ENCODE peak calls at places on chromosomes 1 and 21, in five cellular contexts. X is nephron progenitor cell, R is lower lobe of right lung, B is mammary epithelial cell, O is HCT116. Y is an unnamed sample.

GRCh38 chr1:23152966-23153684 is 15.5 kb downstream of the LUZP1 start:
- DNase-seq in X (no peak), R (no peak), B (no peak), O (no peak), Y (no peak)

GRCh38 chr1:201539561-201540404 is 856 bp downstream of the NAV1 start:
- DNase-seq in X (peak; percentile 45), R (peak; percentile 61), B (no peak), O (no peak), Y (peak; percentile 50)

GRCh38 chr1:54117815-54118563 is 34.8 kb downstream of the CDCP2 start:
- DNase-seq in X (no peak), R (no peak), B (peak; percentile 55), O (no peak), Y (peak; percentile 38)

GRCh38 chr1:106523448-106523847 is 533.0 kb upstream of the PRMT6 start:
- DNase-seq in X (no peak), R (no peak), B (no peak), O (no peak), Y (no peak)

GRCh38 chr1:116915182-116915611 is 5.5 kb downstream of the PTGFRN start:
- DNase-seq in X (peak; percentile 13), R (no peak), B (peak; percentile 37), O (no peak), Y (no peak)

GRCh38 chr1:18198240-18198639 is 90.6 kb downstream of the IGSF21 start:
- DNase-seq in X (no peak), R (no peak), B (no peak), O (no peak), Y (no peak)

GRCh38 chr1:42145190-42145716 is 8.0 kb upstream of the GUCA2B start:
- DNase-seq in X (no peak), R (no peak), B (no peak), O (no peak), Y (no peak)

GRCh38 chr1:30768830-30769718 is 11.5 kb upstream of the LAPTM5 start:
- DNase-seq in X (no peak), R (peak; percentile 23), B (no peak), O (no peak), Y (no peak)

GRCh38 chr1:116766616-116767469 is 12.6 kb downstream of the CD2 start:
- DNase-seq in X (no peak), R (no peak), B (no peak), O (no peak), Y (no peak)

GRCh38 chr1:57131701-57132394 is 166.0 kb upstream of the C8B start:
- DNase-seq in X (no peak), R (no peak), B (peak; percentile 70), O (no peak), Y (no peak)

DNA sequence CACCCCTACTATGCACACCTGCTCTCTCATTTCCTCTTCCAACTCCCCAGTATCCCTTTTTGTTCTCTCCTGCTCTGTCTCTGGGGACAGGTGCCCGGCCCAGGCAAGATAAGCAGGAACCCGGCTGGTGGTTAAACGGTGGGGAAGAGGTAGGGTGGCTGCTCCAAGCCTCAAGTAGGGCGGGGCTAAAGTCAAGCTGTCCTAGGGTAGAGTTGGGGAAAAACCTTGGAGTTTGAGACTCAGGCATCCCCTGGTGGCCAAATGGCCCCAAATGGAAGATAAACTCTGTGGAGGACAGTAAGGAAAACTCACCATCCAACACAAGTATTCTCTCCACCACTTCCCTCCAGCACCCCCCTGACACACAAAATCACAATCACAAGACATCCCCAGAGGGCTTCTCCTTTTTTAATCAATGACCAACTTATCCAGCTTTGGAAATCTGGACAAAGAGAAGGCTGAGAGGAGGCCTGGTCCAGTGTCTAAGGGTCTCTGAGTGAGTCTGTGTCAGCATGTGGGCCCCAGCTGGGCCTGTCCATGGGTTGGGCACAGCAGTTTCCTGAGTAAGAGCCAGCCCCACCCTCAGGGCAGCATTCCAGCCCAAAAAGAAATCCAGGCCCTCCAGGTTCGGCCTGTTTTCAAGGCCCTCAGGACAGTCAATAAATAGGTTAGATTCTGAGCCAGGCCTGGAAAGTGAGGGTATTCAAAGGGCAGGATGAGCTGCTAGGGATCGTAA is 9.8 kb downstream of the POMGNT1 start:
- DNase-seq in X (no peak), R (no peak), B (no peak), O (no peak), Y (no peak)
- TF ChIP-seq CTCF in X (no peak), R (no peak), B (peak; percentile 18), O (peak; percentile 41), Y (no peak)

GRCh38 chr1:191752342-191752741 is 405.9 kb upstream of the RGS18 start:
- DNase-seq in X (no peak), R (no peak), B (no peak), O (no peak), Y (no peak)
- TF ChIP-seq CTCF in X (no peak), R (no peak), B (no peak), O (no peak), Y (no peak)

GRCh38 chr1:35452086-35452485 is 105.1 kb downstream of the KIAA0319L start:
- DNase-seq in X (no peak), R (peak; percentile 75), B (no peak), O (no peak), Y (no peak)
- TF ChIP-seq CTCF in X (no peak), R (peak; percentile 17), B (no peak), O (no peak), Y (no peak)

GRCh38 chr21:41168391-41169257 is 664 bp downstream of the BACE2 start:
- DNase-seq in X (peak; percentile 59), R (peak; percentile 55), B (peak; percentile 53), O (no peak), Y (peak; percentile 36)
- TF ChIP-seq CTCF in X (no peak), R (no peak), B (no peak), O (no peak), Y (no peak)

GRCh38 chr1:46302091-46303037 is 1.1 kb downstream of the LRRC41 start:
- DNase-seq in X (peak; percentile 70), R (peak; percentile 75), B (peak; percentile 31), O (no peak), Y (peak; percentile 79)

GRCh38 chr1:46300673-46301405 is 2.6 kb downstream of the LRRC41 start:
- DNase-seq in X (no peak), R (no peak), B (peak; percentile 26), O (no peak), Y (no peak)

GRCh38 chr1:46301406-46302090 is 1.9 kb downstream of the LRRC41 start:
- DNase-seq in X (peak; percentile 27), R (peak; percentile 67), B (peak; percentile 48), O (no peak), Y (peak; percentile 27)

GRCh38 chr1:46303872-46304326 is 401 bp downstream of the UQCRH start:
- DNase-seq in X (no peak), R (no peak), B (no peak), O (no peak), Y (no peak)

DNA sequence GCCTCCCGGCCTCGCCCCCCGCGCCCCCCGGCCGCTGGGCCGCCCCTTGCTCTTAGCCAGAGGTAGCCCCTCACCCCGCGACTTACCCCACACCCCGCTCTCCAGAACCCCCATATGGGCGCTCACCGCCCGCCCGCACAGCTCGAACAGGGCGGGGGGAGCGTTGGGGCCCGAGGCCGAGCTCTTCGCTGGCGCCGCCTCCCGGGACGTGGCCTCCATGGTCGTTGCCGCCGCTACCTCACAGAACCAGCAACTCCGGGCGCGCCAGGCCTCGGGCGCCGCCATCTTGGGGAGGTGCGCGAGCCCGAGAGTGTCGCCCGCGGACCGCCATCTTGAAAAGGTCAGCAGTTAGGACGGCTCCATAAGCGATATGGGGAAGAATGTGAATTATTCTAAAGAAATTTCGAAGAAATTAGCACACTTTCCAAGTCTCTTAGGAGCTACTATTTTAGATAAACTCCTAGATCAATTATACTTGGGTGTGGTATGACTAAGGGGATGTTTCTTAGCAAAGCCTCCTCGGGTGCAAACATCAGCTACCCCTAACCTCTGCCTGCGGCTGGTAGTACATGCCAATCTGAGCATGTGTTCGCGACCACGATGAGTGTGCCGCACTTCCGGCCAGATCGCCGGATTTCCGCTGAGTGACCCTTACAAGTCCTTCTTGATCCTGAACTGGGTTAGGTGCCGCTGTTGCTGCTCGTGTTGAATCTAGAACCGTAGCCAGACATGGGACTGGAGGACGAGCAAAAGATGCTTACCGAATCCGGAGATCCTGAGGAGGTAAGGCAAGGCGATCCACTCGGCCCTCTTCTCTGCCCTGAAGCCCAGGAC is at the start of the genes LRRC41 and UQCRH:
- DNase-seq in X (peak; percentile 94), R (peak; percentile 96), B (peak; percentile 93), O (peak; percentile 97), Y (peak; percentile 92)
- TF ChIP-seq CTCF in X (no peak), R (peak; percentile 15), B (no peak), O (peak; percentile 6), Y (no peak)

GRCh38 chr1:226973898-226974543 is 33.9 kb downstream of the COQ8A start:
- DNase-seq in X (no peak), R (no peak), B (no peak), O (no peak), Y (no peak)
- TF ChIP-seq CTCF in X (no peak), R (no peak), B (no peak), O (no peak), Y (no peak)

GRCh38 chr1:193143285-193143684 is 21.5 kb downstream of the CDC73 start:
- DNase-seq in X (no peak), R (no peak), B (no peak), O (no peak), Y (no peak)
- TF ChIP-seq CTCF in X (peak; percentile 33), R (peak; percentile 36), B (peak; percentile 19), O (peak; percentile 26), Y (no peak)

GRCh38 chr1:196910208-196910607 is 22.4 kb downstream of the CFHR4 start:
- DNase-seq in X (no peak), R (no peak), B (no peak), O (no peak), Y (no peak)
- TF ChIP-seq CTCF in X (peak; percentile 21), R (no peak), B (no peak), O (peak; percentile 18), Y (peak; percentile 24)